ENCODE peak calls at places on chromosomes 12 and 14, in four cellular contexts. G is CD8-positive, alpha-beta T cell; T is GM06990; B is AG09319. S is an unnamed sample.

GRCh38 chr14:76924363-76925151 is 98.3 kb downstream of the LRRC74A start:
- DNase-seq in G (no peak), T (no peak), B (no peak), S (no peak)

GRCh38 chr14:95614335-95614734 is 71.9 kb upstream of the TCL1B start:
- DNase-seq in G (no peak), T (no peak), B (no peak), S (no peak)

GRCh38 chr12:121939190-121939589 is 20.8 kb downstream of the CFAP251 start:
- DNase-seq in G (no peak), T (no peak), B (no peak), S (no peak)

GRCh38 chr14:72591401-72591800 is 302.5 kb downstream of the DPF3 start:
- DNase-seq in G (no peak), T (no peak), B (no peak), S (no peak)

GRCh38 chr12:6950944-6951540 is at the start of gene PTPN6:
- DNase-seq in G (peak), T (peak), B (no peak), S (peak)

GRCh38 chr12:46219892-46220655 is 48.8 kb downstream of the SLC38A1 start:
- DNase-seq in G (peak), T (no peak), B (peak), S (no peak)

GRCh38 chr12:130983328-130984017 is 29.8 kb downstream of the ADGRD1 start:
- DNase-seq in G (peak), T (no peak), B (no peak), S (no peak)

GRCh38 chr14:62162998-62163589 is 400.9 kb downstream of the SNAPC1 start:
- DNase-seq in G (no peak), T (no peak), B (peak), S (peak)

GRCh38 chr14:44712095-44712822 is 205.2 kb upstream of the FSCB start:
- DNase-seq in G (no peak), T (no peak), B (no peak), S (no peak)

GRCh38 chr12:71780207-71780822 is 25.7 kb downstream of the RAB21 start:
- DNase-seq in G (peak), T (no peak), B (no peak), S (peak)

GRCh38 chr12:96108321-96108720 is 72.9 kb upstream of the LTA4H start:
- DNase-seq in G (peak), T (no peak), B (no peak), S (no peak)

GRCh38 chr12:80239867-80240266 is 140.5 kb downstream of the OTOGL start:
- DNase-seq in G (no peak), T (no peak), B (no peak), S (no peak)

GRCh38 chr12:4997939-4998338 is 45.7 kb upstream of the KCNA5 start:
- DNase-seq in G (no peak), T (no peak), B (peak), S (no peak)

GRCh38 chr12:124722871-124723270 is 140.8 kb downstream of the SCARB1 start:
- DNase-seq in G (no peak), T (no peak), B (no peak), S (no peak)

GRCh38 chr12:65684906-65685305 is 139.4 kb upstream of the HMGA2 start:
- DNase-seq in G (no peak), T (no peak), B (no peak), S (no peak)

GRCh38 chr12:65689508-65689907 is 134.8 kb upstream of the HMGA2 start:
- DNase-seq in G (no peak), T (no peak), B (no peak), S (no peak)

GRCh38 chr12:65681226-65681625 is 143.1 kb upstream of the HMGA2 start:
- DNase-seq in G (no peak), T (no peak), B (no peak), S (no peak)

GRCh38 chr12:65682145-65682544 is 142.1 kb upstream of the HMGA2 start:
- DNase-seq in G (no peak), T (no peak), B (no peak), S (no peak)

DNA sequence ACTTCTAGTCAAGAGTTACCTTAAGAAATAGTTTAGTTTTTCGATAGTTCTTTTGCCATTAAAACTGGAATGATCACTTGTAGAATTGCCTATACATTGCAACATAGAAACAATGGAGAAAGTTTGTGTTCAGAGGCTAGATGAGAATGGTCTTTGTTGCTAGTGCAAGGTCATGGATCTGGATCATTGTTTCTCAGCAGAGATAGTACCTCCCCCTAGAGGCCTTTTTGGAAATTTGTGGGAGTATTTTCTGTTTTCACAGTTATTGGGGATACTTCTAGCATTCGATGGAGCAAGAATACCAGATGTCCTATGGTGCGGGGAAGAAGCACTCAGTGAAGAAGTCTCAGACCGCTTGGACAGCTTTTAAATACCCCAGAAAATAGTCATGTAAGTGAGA is 138.8 kb upstream of the HMGA2 start:
- DNase-seq in G (no peak), T (no peak), B (no peak), S (no peak)
- TF ChIP-seq CTCF in G (no peak), T (peak), B (peak), S (peak)

DNA sequence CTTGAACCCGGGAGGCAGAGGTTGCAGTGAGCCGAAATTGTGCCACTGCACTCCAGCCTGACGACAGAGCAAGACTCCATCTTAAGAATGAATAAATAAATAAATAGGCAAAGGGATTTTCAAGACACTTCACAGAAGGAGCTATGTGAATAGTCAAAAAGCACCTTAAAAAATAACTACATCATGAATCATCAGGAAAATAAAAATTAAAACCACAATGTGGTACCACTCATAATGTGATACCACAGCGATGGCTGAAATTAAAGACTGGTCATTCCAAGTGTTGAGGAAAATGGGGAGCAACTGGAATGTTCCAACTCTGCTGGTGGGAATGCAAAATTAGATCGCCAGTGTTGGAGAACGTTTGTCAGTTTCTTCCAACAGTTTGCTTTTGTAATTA is 93.1 kb upstream of the TBX3 start:
- DNase-seq in G (no peak), T (no peak), B (no peak), S (no peak)
- TF ChIP-seq CTCF in G (no peak), T (no peak), B (no peak), S (no peak)

GRCh38 chr12:54300732-54301427 is at the start of gene NFE2:
- DNase-seq in G (no peak), T (no peak), B (no peak), S (no peak)
- TF ChIP-seq CTCF in G (no peak), T (no peak), B (peak), S (no peak)

DNA sequence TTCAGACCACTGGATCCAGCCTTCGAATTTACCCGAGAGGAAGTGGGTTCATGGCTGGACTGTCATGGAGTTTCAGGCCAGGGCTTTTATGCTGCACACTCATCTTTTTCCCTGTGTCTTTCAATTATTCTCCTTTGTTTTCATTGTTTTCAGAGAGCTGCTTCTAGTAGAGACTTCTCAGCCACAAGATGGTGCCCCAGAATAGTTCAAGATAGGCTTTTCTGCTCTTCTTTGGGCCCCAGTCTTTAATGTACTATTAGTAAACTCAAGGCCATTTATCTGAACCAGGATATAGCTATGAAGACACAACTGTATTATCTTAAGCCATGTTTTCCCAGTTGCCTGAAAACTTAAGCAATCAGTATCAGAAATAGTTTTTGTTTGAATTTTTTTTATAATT is 30.4 kb upstream of the PSMA6 start:
- DNase-seq in G (no peak), T (no peak), B (no peak), S (no peak)
- TF ChIP-seq CTCF in G (no peak), T (peak), B (no peak), S (no peak)

DNA sequence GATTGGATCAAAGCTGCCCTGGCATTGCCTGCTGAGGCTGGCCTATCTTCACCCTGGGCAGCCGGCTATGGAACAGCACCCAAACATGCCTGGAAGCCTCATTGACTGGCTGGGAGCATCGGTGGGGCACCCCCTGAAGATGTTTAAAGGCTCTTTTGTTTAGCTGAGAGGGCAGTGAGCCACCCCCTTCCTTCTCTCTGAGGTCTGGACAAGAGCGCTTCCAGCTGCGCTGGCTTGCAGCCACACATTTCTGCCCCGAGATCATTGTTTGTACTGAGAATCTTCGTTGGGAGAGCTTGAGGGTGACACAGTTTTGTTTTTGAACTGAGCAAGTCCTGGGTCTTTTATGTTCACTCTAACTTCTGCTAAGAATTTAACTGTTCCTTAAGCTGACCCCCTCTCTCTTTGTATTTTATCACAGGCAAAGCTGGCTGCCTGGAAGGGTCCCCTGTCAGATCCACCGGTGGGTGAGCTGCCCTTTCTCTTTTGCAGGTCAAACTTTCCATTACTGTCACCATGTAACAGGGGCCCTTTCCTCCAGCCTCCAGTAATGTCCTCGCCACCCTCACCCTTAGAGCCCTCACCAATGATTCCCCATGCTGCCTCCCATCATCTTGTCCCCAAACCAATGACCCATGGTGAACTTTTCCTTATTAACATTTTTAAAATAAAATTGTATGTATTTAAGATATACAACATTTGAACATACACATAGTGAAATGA is 212.2 kb downstream of the KIF26A start:
- DNase-seq in G (no peak), T (no peak), B (no peak), S (no peak)
- TF ChIP-seq CTCF in G (no peak), T (no peak), B (no peak), S (no peak)

GRCh38 chr12:22121224-22121623 is 75.2 kb downstream of the CMAS start:
- DNase-seq in G (peak), T (no peak), B (no peak), S (peak)
- TF ChIP-seq CTCF in G (peak), T (peak), B (peak), S (peak)

DNA sequence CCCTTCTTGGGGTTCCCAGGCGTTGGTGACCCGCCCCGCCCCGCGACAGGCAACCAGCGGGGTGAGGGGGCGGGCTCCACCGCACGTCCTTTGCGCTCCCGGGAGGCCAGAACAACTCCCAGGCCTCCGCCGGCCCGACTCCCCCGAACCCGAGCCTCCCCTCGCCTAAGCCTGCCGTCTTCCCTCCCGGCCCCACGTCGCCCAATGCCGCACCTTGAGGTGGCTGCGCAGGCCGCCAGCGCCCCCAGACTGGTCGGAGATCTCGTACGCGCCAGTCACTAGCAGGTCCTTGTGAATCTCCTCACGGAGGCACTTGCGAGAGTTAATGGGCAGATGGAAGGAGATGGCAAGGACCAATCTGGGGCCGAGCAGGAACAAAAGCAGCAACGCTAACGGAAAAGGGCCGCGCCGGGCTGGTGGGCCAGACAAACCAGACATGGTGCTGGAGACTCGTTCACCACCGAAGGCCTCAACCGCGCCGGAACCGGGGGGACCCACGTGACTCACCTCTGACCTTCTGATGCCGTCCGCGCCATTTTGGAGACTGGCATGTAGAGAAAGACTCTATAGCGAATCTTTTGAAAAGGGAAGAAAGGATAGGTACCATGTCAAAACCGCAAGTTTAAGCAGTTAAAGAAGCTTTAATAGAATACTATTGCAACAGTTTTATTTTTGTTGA is at the start of gene TMED10:
- DNase-seq in G (peak), T (peak), B (peak), S (peak)
- TF ChIP-seq CTCF in G (no peak), T (peak), B (no peak), S (no peak)

DNA sequence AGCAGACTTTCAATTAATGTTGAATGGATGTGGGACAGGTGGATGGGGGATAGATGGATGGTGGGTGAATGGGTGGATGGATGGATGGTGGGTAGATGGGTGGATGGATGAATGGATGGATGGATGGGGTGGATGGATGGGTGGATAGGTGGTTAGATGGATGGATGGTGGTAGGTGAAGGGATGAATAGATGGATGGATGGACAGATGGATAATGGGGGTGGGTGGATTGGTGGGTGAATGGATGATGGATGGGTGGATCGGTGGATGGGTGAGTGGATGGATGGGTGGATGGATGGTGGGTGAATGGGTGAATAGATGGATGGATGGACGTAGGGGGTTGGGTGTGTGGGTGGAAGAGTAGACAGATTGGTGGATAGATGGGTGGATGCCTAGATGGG is 14.0 kb upstream of the INF2 start:
- DNase-seq in G (no peak), T (no peak), B (no peak), S (no peak)
- TF ChIP-seq CTCF in G (no peak), T (no peak), B (no peak), S (no peak)

DNA sequence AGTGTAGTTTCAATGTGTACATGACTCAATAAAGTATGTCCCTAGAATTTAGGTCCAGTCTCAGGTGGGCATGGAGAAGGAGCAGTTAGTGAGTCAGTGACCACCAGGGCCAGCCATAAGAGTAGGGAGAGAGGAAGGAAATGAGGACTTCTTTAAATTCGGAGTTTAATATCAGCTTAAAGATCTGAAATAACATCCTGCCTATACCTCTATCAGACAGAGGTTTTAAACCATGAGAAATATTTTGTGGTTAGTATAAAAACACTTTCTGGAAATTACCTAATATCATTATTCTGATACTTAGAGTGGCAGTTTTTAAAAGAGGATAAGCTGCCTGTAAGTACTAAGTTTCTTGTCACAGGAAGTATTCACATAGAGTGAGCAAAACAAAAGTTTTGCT is 61.7 kb upstream of the ST8SIA1 start:
- DNase-seq in G (no peak), T (no peak), B (no peak), S (no peak)
- TF ChIP-seq CTCF in G (no peak), T (no peak), B (no peak), S (no peak)

GRCh38 chr12:56271031-56271430 is 4.3 kb downstream of the COQ10A start:
- DNase-seq in G (no peak), T (no peak), B (no peak), S (no peak)
- TF ChIP-seq CTCF in G (no peak), T (peak), B (peak), S (peak)